ENCODE peak calls at places on chromosomes 4 and X, in seven cellular contexts. Y is uterus, A is B cell, T is endothelial cell, N is WERI-Rb-1, M is body of pancreas, V is bronchial epithelial cell. G is an unnamed sample.

GRCh38 chrX:124592745-124593144 is 246.4 kb downstream of the SH2D1A start:
- DNase-seq in Y (no peak), A (no peak), T (no peak), N (no peak), M (no peak), V (no peak), G (no peak)

GRCh38 chrX:136262241-136262640 is 11.0 kb upstream of the MAP7D3 start:
- DNase-seq in Y (no peak), A (no peak), T (no peak), N (no peak), M (no peak), V (no peak), G (no peak)

GRCh38 chr4:85744950-85745349 is 270.0 kb downstream of the ARHGAP24 start:
- DNase-seq in Y (no peak), A (no peak), T (no peak), N (no peak), M (no peak), V (peak; percentile 79), G (no peak)

GRCh38 chr4:161208564-161208963 is 955.2 kb downstream of the FSTL5 start:
- DNase-seq in Y (no peak), A (no peak), T (no peak), N (no peak), M (no peak), V (no peak), G (no peak)

GRCh38 chrX:24398766-24399165 is 38.3 kb downstream of the SUPT20HL1 start:
- DNase-seq in Y (no peak), A (no peak), T (no peak), N (no peak), M (no peak), V (peak; percentile 92), G (no peak)

GRCh38 chr4:149825336-149825735 is 9.7 kb upstream of the IQCM start:
- DNase-seq in Y (no peak), A (no peak), T (no peak), N (no peak), M (no peak), V (peak; percentile 95), G (no peak)

GRCh38 chr4:3248811-3249661 is at the start of gene MSANTD1:
- DNase-seq in Y (no peak), A (no peak), T (no peak), N (no peak), M (no peak), V (no peak), G (no peak)

GRCh38 chrX:152878976-152879755 is 18.7 kb upstream of the ZNF185 start:
- DNase-seq in Y (no peak), A (no peak), T (no peak), N (no peak), M (no peak), V (peak; percentile 90), G (no peak)

GRCh38 chr4:88960576-88960975 is 96.4 kb downstream of the FAM13A start:
- DNase-seq in Y (no peak), A (no peak), T (no peak), N (no peak), M (no peak), V (no peak), G (no peak)

GRCh38 chrX:153414838-153415552 is 3.7 kb downstream of the ZFP92 start:
- DNase-seq in Y (no peak), A (no peak), T (no peak), N (no peak), M (no peak), V (no peak), G (no peak)

GRCh38 chr4:169815606-169816005 is 57.9 kb upstream of the HPF1 start:
- DNase-seq in Y (no peak), A (no peak), T (no peak), N (no peak), M (no peak), V (peak; percentile 77), G (no peak)

GRCh38 chrX:150692837-150693781 is at the start of gene MTMR1:
- DNase-seq in Y (no peak), A (peak; percentile 77), T (peak; percentile 23), N (peak; percentile 63), M (peak; percentile 39), V (no peak), G (no peak)

GRCh38 chrX:639151-639550 is 8.6 kb downstream of the SHOX start:
- DNase-seq in Y (no peak), A (no peak), T (no peak), N (no peak), M (no peak), V (no peak), G (no peak)

GRCh38 chr4:13765535-13765934 is 138.0 kb upstream of the BOD1L1 start:
- DNase-seq in Y (no peak), A (no peak), T (no peak), N (no peak), M (no peak), V (no peak), G (no peak)

GRCh38 chr4:118927976-118928375 is 39.3 kb downstream of the SYNPO2 start:
- DNase-seq in Y (peak; percentile 82), A (no peak), T (no peak), N (no peak), M (peak; percentile 41), V (no peak), G (no peak)

GRCh38 chrX:46617906-46618305 is 44.3 kb downstream of the CHST7 start:
- DNase-seq in Y (no peak), A (no peak), T (no peak), N (no peak), M (no peak), V (no peak), G (no peak)

GRCh38 chrX:14729058-14729457 is 143.8 kb downstream of the FANCB start:
- DNase-seq in Y (no peak), A (no peak), T (no peak), N (no peak), M (no peak), V (no peak), G (no peak)

GRCh38 chr4:168812806-168813205 is 197.2 kb downstream of the CBR4 start:
- DNase-seq in Y (no peak), A (no peak), T (no peak), N (no peak), M (no peak), V (no peak), G (no peak)

GRCh38 chr4:29560452-29560851 is 1159.7 kb upstream of the PCDH7 start:
- DNase-seq in Y (no peak), A (no peak), T (no peak), N (no peak), M (no peak), V (peak; percentile 7), G (no peak)

DNA sequence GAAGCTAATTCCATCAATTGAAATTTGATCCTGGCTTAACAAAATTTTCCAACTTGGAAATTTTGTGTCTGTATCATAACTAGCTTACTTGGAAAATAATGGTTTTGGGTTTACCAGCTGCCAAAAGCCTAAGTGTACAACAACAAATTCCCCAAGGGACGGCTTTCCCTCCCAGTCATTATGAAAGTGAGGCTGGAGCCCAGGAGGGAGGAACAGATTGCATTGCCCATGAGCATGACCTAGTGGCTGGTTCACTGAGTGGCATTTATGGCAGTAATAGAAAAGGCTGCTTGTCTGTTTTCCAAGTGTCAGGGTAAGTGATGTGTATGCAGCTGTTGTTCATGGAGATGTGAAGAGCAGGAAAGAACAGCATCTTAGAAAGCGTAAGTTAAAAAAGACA is 70.8 kb upstream of the HHIP start:
- DNase-seq in Y (no peak), A (no peak), T (peak; percentile 10), N (peak; percentile 57), M (no peak), V (no peak), G (no peak)
- TF ChIP-seq CTCF in Y (no peak), A (no peak), T (no peak), N (peak; percentile 79), M (no peak), V (no peak), G (peak; percentile 21)

DNA sequence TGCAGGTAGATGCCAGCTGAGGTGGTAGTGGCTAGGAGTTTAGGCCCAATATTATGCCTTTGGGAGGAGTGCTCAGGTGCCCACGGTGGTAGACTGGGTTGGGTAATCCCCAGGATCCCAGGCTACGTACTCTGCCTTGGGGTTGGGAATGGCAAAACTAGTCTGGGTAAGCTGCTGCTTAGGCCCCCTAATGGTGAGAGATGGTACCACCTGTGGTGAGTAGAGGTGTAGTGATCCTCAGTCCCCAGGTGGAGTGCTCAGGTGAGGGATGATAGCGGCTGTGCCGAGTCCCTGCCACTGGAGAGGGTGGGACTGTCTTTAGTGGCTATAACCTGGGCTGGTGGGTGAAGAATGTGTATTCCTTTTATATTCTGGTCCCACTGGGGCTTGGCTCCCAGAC is 75.2 kb downstream of the IL1RAPL2 start:
- DNase-seq in Y (no peak), A (no peak), T (peak; percentile 2), N (no peak), M (no peak), V (no peak), G (no peak)
- TF ChIP-seq CTCF in Y (no peak), A (no peak), T (no peak), N (peak; percentile 27), M (no peak), V (peak; percentile 6), G (no peak)

DNA sequence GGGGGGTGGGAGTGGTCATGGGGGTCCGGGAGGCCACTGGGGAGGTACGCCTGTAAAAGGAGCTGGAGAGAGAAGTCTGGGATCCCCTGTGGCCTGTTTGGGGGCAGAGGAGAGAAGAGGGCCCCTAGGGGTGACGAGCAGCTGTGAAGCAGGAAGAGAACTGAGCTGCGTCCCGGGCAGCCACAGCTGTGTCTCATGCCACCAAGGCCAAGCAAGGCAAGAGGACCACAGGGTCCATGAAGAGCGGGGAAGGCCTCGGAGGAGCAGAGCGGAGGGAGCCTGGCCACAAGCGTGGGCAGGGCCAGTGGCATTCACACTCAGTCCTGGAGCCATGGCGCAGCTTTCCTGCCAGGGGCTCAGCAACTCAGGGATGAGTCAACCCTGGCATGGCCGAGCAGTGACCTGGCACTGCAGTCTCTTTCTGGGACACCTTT is 13.6 kb upstream of the NAT8L start:
- DNase-seq in Y (no peak), A (no peak), T (no peak), N (no peak), M (no peak), V (no peak), G (no peak)
- TF ChIP-seq CTCF in Y (no peak), A (no peak), T (no peak), N (no peak), M (no peak), V (no peak), G (no peak)

GRCh38 chrX:116490091-116490490 is 27.3 kb upstream of the CT83 start:
- DNase-seq in Y (no peak), A (no peak), T (no peak), N (no peak), M (no peak), V (peak; percentile 11), G (no peak)
- TF ChIP-seq CTCF in Y (no peak), A (no peak), T (no peak), N (no peak), M (no peak), V (peak; percentile 12), G (peak; percentile 76)

GRCh38 chr4:39591290-39591689 is 47.4 kb downstream of the SMIM14 start:
- DNase-seq in Y (no peak), A (no peak), T (no peak), N (no peak), M (peak; percentile 68), V (peak; percentile 73), G (no peak)
- TF ChIP-seq CTCF in Y (no peak), A (no peak), T (no peak), N (no peak), M (peak; percentile 23), V (peak; percentile 53), G (no peak)